ENCODE peak calls at places on chromosomes 6 and 20, in four cellular contexts. A, P, O and J are unnamed samples.

GRCh38 chr20:33788351-33789049 is 22.6 kb upstream of the CHMP4B start:
- DNase-seq in O (no peak), A (no peak), P (peak; percentile 42), J (no peak)

GRCh38 chr6:70424296-70424695 is 11.0 kb downstream of the FAM135A start:
- DNase-seq in O (no peak), P (no peak), A (no peak), J (no peak)

GRCh38 chr6:22512716-22513452 is 56.5 kb upstream of the HDGFL1 start:
- DNase-seq in A (no peak), O (no peak), P (no peak), J (peak; percentile 17)

GRCh38 chr6:66435321-66435720 is 728.3 kb upstream of the EYS start:
- DNase-seq in O (no peak), P (no peak), A (no peak), J (no peak)

GRCh38 chr20:39170896-39171463 is 208.8 kb downstream of the DHX35 start:
- DNase-seq in P (no peak), O (no peak), A (no peak), J (no peak)

GRCh38 chr6:115896538-115897129 is 164.1 kb downstream of the FRK start:
- DNase-seq in O (peak; percentile 43), A (peak; percentile 23), P (peak; percentile 38), J (peak; percentile 25)

GRCh38 chr20:6829510-6830116 is 62.1 kb downstream of the BMP2 start:
- DNase-seq in O (peak; percentile 35), A (no peak), P (no peak), J (no peak)

GRCh38 chr6:137641474-137642077 is 147.4 kb upstream of the OLIG3 start:
- DNase-seq in A (peak; percentile 71), O (peak; percentile 79), P (peak; percentile 53), J (peak; percentile 63)